ENCODE peak calls at places on chromosomes 16 and 17, in seven cellular contexts. One of them, this sample, is unnamed.

GRCh38 chr16:50326835-50327465 is 41.8 kb downstream of the BRD7 start:
- DNase-seq in lower leg skin: peak
- DNase-seq in EL: peak
- DNase-seq in SK-N-DZ: peak
- DNase-seq in ELF-1: peak
- DNase-seq in NCI-H510A treated with DMSO at 0.1 percent for 48 hours: peak
- DNase-seq in dorsolateral prefrontal cortex: no peak
- DNase-seq in this sample: no peak

GRCh38 chr17:46916211-46916610 is 6.7 kb upstream of the GOSR2 start:
- DNase-seq in lower leg skin: no peak
- DNase-seq in EL: peak
- DNase-seq in SK-N-DZ: no peak
- DNase-seq in ELF-1: no peak
- DNase-seq in NCI-H510A treated with DMSO at 0.1 percent for 48 hours: no peak
- DNase-seq in dorsolateral prefrontal cortex: no peak
- DNase-seq in this sample: no peak

GRCh38 chr16:67966549-67967182 is 1.8 kb downstream of the SLC12A4 start:
- DNase-seq in lower leg skin: no peak
- DNase-seq in EL: peak
- DNase-seq in SK-N-DZ: no peak
- DNase-seq in ELF-1: peak
- DNase-seq in NCI-H510A treated with DMSO at 0.1 percent for 48 hours: no peak
- DNase-seq in dorsolateral prefrontal cortex: no peak
- DNase-seq in this sample: no peak

GRCh38 chr17:40028595-40028994 is 13.4 kb downstream of the CSF3 start:
- DNase-seq in lower leg skin: no peak
- DNase-seq in EL: no peak
- DNase-seq in SK-N-DZ: no peak
- DNase-seq in ELF-1: no peak
- DNase-seq in NCI-H510A treated with DMSO at 0.1 percent for 48 hours: no peak
- DNase-seq in dorsolateral prefrontal cortex: no peak
- DNase-seq in this sample: no peak

GRCh38 chr16:51683882-51684281 is 532.8 kb upstream of the SALL1 start:
- DNase-seq in lower leg skin: no peak
- DNase-seq in EL: no peak
- DNase-seq in SK-N-DZ: no peak
- DNase-seq in ELF-1: no peak
- DNase-seq in NCI-H510A treated with DMSO at 0.1 percent for 48 hours: no peak
- DNase-seq in dorsolateral prefrontal cortex: no peak
- DNase-seq in this sample: no peak

GRCh38 chr17:41967141-41967920 is 736 bp downstream of the CNP start:
- DNase-seq in lower leg skin: no peak
- DNase-seq in EL: peak
- DNase-seq in SK-N-DZ: no peak
- DNase-seq in ELF-1: peak
- DNase-seq in NCI-H510A treated with DMSO at 0.1 percent for 48 hours: peak
- DNase-seq in dorsolateral prefrontal cortex: peak
- DNase-seq in this sample: no peak

GRCh38 chr16:22181843-22182242 is 19.5 kb downstream of the SDR42E2 start:
- DNase-seq in lower leg skin: no peak
- DNase-seq in EL: no peak
- DNase-seq in SK-N-DZ: no peak
- DNase-seq in ELF-1: no peak
- DNase-seq in NCI-H510A treated with DMSO at 0.1 percent for 48 hours: no peak
- DNase-seq in dorsolateral prefrontal cortex: no peak
- DNase-seq in this sample: no peak

GRCh38 chr16:88382491-88383400 is at the start of gene ZNF469:
- DNase-seq in lower leg skin: no peak
- DNase-seq in EL: peak
- DNase-seq in SK-N-DZ: no peak
- DNase-seq in ELF-1: no peak
- DNase-seq in NCI-H510A treated with DMSO at 0.1 percent for 48 hours: no peak
- DNase-seq in dorsolateral prefrontal cortex: peak
- DNase-seq in this sample: no peak

GRCh38 chr17:44110823-44111633 is 12.4 kb downstream of the HDAC5 start:
- DNase-seq in lower leg skin: peak
- DNase-seq in EL: peak
- DNase-seq in SK-N-DZ: peak
- DNase-seq in ELF-1: peak
- DNase-seq in NCI-H510A treated with DMSO at 0.1 percent for 48 hours: peak
- DNase-seq in dorsolateral prefrontal cortex: peak
- DNase-seq in this sample: peak

GRCh38 chr17:45977506-45977824 is 21.6 kb upstream of the STH start:
- DNase-seq in lower leg skin: no peak
- DNase-seq in EL: no peak
- DNase-seq in SK-N-DZ: no peak
- DNase-seq in ELF-1: no peak
- DNase-seq in NCI-H510A treated with DMSO at 0.1 percent for 48 hours: no peak
- DNase-seq in dorsolateral prefrontal cortex: no peak
- DNase-seq in this sample: no peak

GRCh38 chr17:38750312-38751121 is 2.0 kb upstream of the PSMB3 start:
- DNase-seq in lower leg skin: no peak
- DNase-seq in EL: no peak
- DNase-seq in SK-N-DZ: peak
- DNase-seq in ELF-1: peak
- DNase-seq in NCI-H510A treated with DMSO at 0.1 percent for 48 hours: peak
- DNase-seq in dorsolateral prefrontal cortex: no peak
- DNase-seq in this sample: no peak

GRCh38 chr17:17060930-17061329 is 18.7 kb downstream of the MPRIP start:
- DNase-seq in lower leg skin: no peak
- DNase-seq in EL: no peak
- DNase-seq in SK-N-DZ: no peak
- DNase-seq in ELF-1: no peak
- DNase-seq in NCI-H510A treated with DMSO at 0.1 percent for 48 hours: no peak
- DNase-seq in dorsolateral prefrontal cortex: no peak
- DNase-seq in this sample: no peak

GRCh38 chr16:82046941-82047340 is 11.9 kb downstream of the HSD17B2 start:
- DNase-seq in lower leg skin: no peak
- DNase-seq in EL: no peak
- DNase-seq in SK-N-DZ: no peak
- DNase-seq in ELF-1: no peak
- DNase-seq in NCI-H510A treated with DMSO at 0.1 percent for 48 hours: no peak
- DNase-seq in dorsolateral prefrontal cortex: no peak
- DNase-seq in this sample: no peak

GRCh38 chr16:20263138-20263855 is 64.0 kb downstream of the GP2 start:
- DNase-seq in lower leg skin: no peak
- DNase-seq in EL: no peak
- DNase-seq in SK-N-DZ: no peak
- DNase-seq in ELF-1: peak
- DNase-seq in NCI-H510A treated with DMSO at 0.1 percent for 48 hours: no peak
- DNase-seq in dorsolateral prefrontal cortex: no peak
- DNase-seq in this sample: no peak

GRCh38 chr17:77875051-77875780 is 83.3 kb upstream of the TNRC6C start:
- DNase-seq in lower leg skin: no peak
- DNase-seq in EL: peak
- DNase-seq in SK-N-DZ: no peak
- DNase-seq in ELF-1: no peak
- DNase-seq in NCI-H510A treated with DMSO at 0.1 percent for 48 hours: no peak
- DNase-seq in dorsolateral prefrontal cortex: no peak
- DNase-seq in this sample: peak

GRCh38 chr17:61403846-61404701 is 4.4 kb downstream of the TBX2 start:
- DNase-seq in lower leg skin: no peak
- DNase-seq in EL: no peak
- DNase-seq in SK-N-DZ: peak
- DNase-seq in ELF-1: peak
- DNase-seq in NCI-H510A treated with DMSO at 0.1 percent for 48 hours: peak
- DNase-seq in dorsolateral prefrontal cortex: no peak
- DNase-seq in this sample: no peak

GRCh38 chr16:80103463-80103862 is 437.3 kb upstream of the DYNLRB2 start:
- DNase-seq in lower leg skin: no peak
- DNase-seq in EL: no peak
- DNase-seq in SK-N-DZ: no peak
- DNase-seq in ELF-1: no peak
- DNase-seq in NCI-H510A treated with DMSO at 0.1 percent for 48 hours: peak
- DNase-seq in dorsolateral prefrontal cortex: no peak
- DNase-seq in this sample: no peak

GRCh38 chr16:1019234-1019933 is 37.8 kb downstream of the SOX8 start:
- DNase-seq in lower leg skin: no peak
- DNase-seq in EL: peak
- DNase-seq in SK-N-DZ: no peak
- DNase-seq in ELF-1: peak
- DNase-seq in NCI-H510A treated with DMSO at 0.1 percent for 48 hours: no peak
- DNase-seq in dorsolateral prefrontal cortex: peak
- DNase-seq in this sample: peak

GRCh38 chr17:64585146-64585545 is 77.0 kb downstream of the SMURF2 start:
- DNase-seq in lower leg skin: no peak
- DNase-seq in EL: no peak
- DNase-seq in SK-N-DZ: no peak
- DNase-seq in ELF-1: no peak
- DNase-seq in NCI-H510A treated with DMSO at 0.1 percent for 48 hours: no peak
- DNase-seq in dorsolateral prefrontal cortex: no peak
- DNase-seq in this sample: no peak

GRCh38 chr16:49158029-49158642 is 123.5 kb downstream of the CBLN1 start:
- DNase-seq in lower leg skin: no peak
- DNase-seq in EL: peak
- DNase-seq in SK-N-DZ: peak
- DNase-seq in ELF-1: peak
- DNase-seq in NCI-H510A treated with DMSO at 0.1 percent for 48 hours: no peak
- DNase-seq in dorsolateral prefrontal cortex: no peak
- DNase-seq in this sample: no peak

GRCh38 chr16:31092330-31092729 is 2.3 kb downstream of the VKORC1 start:
- DNase-seq in lower leg skin: no peak
- DNase-seq in EL: peak
- DNase-seq in SK-N-DZ: no peak
- DNase-seq in ELF-1: no peak
- DNase-seq in NCI-H510A treated with DMSO at 0.1 percent for 48 hours: no peak
- DNase-seq in dorsolateral prefrontal cortex: no peak
- DNase-seq in this sample: no peak

GRCh38 chr16:75494696-75495601 is at the start of gene CHST6:
- DNase-seq in lower leg skin: no peak
- DNase-seq in EL: peak
- DNase-seq in SK-N-DZ: peak
- DNase-seq in ELF-1: peak
- DNase-seq in NCI-H510A treated with DMSO at 0.1 percent for 48 hours: no peak
- DNase-seq in dorsolateral prefrontal cortex: peak
- DNase-seq in this sample: no peak

GRCh38 chr17:4475001-4475400 is 23.7 kb upstream of the SPNS2 start:
- DNase-seq in lower leg skin: no peak
- DNase-seq in EL: peak
- DNase-seq in SK-N-DZ: peak
- DNase-seq in ELF-1: peak
- DNase-seq in NCI-H510A treated with DMSO at 0.1 percent for 48 hours: no peak
- DNase-seq in dorsolateral prefrontal cortex: no peak
- DNase-seq in this sample: no peak

GRCh38 chr16:74868501-74868900 is 93.9 kb upstream of the FA2H start:
- DNase-seq in lower leg skin: no peak
- DNase-seq in EL: peak
- DNase-seq in SK-N-DZ: no peak
- DNase-seq in ELF-1: peak
- DNase-seq in NCI-H510A treated with DMSO at 0.1 percent for 48 hours: no peak
- DNase-seq in dorsolateral prefrontal cortex: no peak
- DNase-seq in this sample: no peak

GRCh38 chr16:30721606-30722005 is 22.6 kb downstream of the SRCAP start:
- DNase-seq in lower leg skin: no peak
- DNase-seq in EL: no peak
- DNase-seq in SK-N-DZ: no peak
- DNase-seq in ELF-1: no peak
- DNase-seq in NCI-H510A treated with DMSO at 0.1 percent for 48 hours: no peak
- DNase-seq in dorsolateral prefrontal cortex: no peak
- DNase-seq in this sample: no peak

This sample was measured in stromal cell of bone marrow.